ENCODE peak calls at places on chromosomes 12 and 14, in nine cellular contexts. C is amniotic stem cell; J is stimulated activated CD8-positive, alpha-beta memory T cell treated with anti-CD3 and anti-CD28 coated beads, Interleukin-15, amount 100 ng/mL, for 24 hours; W is keratinocyte; D is thyroid gland; G is iris pigment epithelial cell; F is gastrocnemius medialis; O is T-helper 9 cell; K is T47D. E is an unnamed sample.

GRCh38 chr12:80186727-80187217 is 87.4 kb downstream of the OTOGL start:
- DNase-seq in J (no peak), C (peak; percentile 98), K (peak; percentile 89), W (peak; percentile 9), O (peak; percentile 1), G (peak; percentile 93), F (peak; percentile 40), D (peak; percentile 44), E (peak; percentile 34)

GRCh38 chr12:112998997-112999767 is 20.9 kb downstream of the OAS2 start:
- DNase-seq in G (no peak), J (no peak), K (no peak), W (no peak), C (no peak), F (no peak), D (no peak), O (no peak), E (no peak)

GRCh38 chr14:99982449-99983250 is 82.6 kb upstream of the EVL start:
- DNase-seq in J (no peak), O (peak; percentile 49), F (peak; percentile 32), W (peak; percentile 28), D (peak; percentile 36), K (peak; percentile 81), C (no peak), G (peak; percentile 69), E (peak; percentile 62)

GRCh38 chr14:100873083-100873482 is 30.4 kb downstream of the RTL1 start:
- DNase-seq in D (no peak), C (no peak), O (no peak), F (no peak), W (no peak), K (no peak), J (no peak), G (no peak), E (no peak)

GRCh38 chr12:106192659-106193403 is 54.1 kb upstream of the NUAK1 start:
- DNase-seq in F (no peak), W (no peak), G (no peak), O (no peak), K (peak; percentile 15), J (no peak), C (no peak), D (no peak), E (no peak)

GRCh38 chr12:32877670-32878459 is 18.7 kb downstream of the PKP2 start:
- DNase-seq in K (no peak), F (peak; percentile 79), D (peak; percentile 33), W (no peak), C (no peak), G (peak; percentile 74), J (no peak), O (no peak), E (no peak)

GRCh38 chr12:31507966-31508365 is 83.0 kb downstream of the DENND5B start:
- DNase-seq in G (peak; percentile 62), F (no peak), W (no peak), J (no peak), C (no peak), K (no peak), O (no peak), D (no peak), E (no peak)

GRCh38 chr14:58488550-58488949 is 61.0 kb downstream of the KIAA0586 start:
- DNase-seq in G (peak; percentile 65), D (no peak), F (no peak), O (no peak), C (peak; percentile 12), J (no peak), W (no peak), K (no peak), E (no peak)

GRCh38 chr12:28235985-28236384 is 45.7 kb downstream of the CCDC91 start:
- DNase-seq in D (no peak), G (no peak), F (no peak), C (no peak), J (no peak), K (no peak), W (no peak), O (no peak), E (no peak)

GRCh38 chr12:32981139-32981538 is 84.6 kb upstream of the PKP2 start:
- DNase-seq in J (no peak), O (no peak), F (no peak), G (no peak), W (no peak), K (no peak), D (no peak), C (no peak), E (no peak)

GRCh38 chr12:122111070-122111750 is 32.7 kb downstream of the MLXIP start:
- DNase-seq in O (no peak), C (no peak), F (peak; percentile 13), G (no peak), K (peak; percentile 79), W (peak; percentile 84), D (no peak), J (no peak), E (no peak)

GRCh38 chr14:33120341-33120740 is 181.7 kb downstream of the NPAS3 start:
- DNase-seq in C (no peak), W (peak; percentile 26), J (no peak), D (no peak), F (no peak), G (peak; percentile 81), K (no peak), O (no peak), E (no peak)

GRCh38 chr14:104297313-104297704 is 158.9 kb downstream of the KIF26A start:
- DNase-seq in C (no peak), J (no peak), W (no peak), O (no peak), G (no peak), F (no peak), K (no peak), D (no peak), E (no peak)

GRCh38 chr12:109517619-109518018 is 40.2 kb downstream of the UBE3B start:
- DNase-seq in F (no peak), K (no peak), J (no peak), O (no peak), D (no peak), C (no peak), G (no peak), W (no peak), E (no peak)

GRCh38 chr12:108338915-108339657 is at the start of gene CMKLR1:
- DNase-seq in O (no peak), G (no peak), J (no peak), F (peak; percentile 31), K (no peak), C (no peak), D (peak; percentile 14), W (no peak), E (no peak)

GRCh38 chr14:64503434-64504309 is at the start of gene ZBTB25:
- DNase-seq in G (peak; percentile 97), J (peak; percentile 85), D (peak; percentile 92), F (peak; percentile 93), O (peak; percentile 98), W (peak; percentile 63), C (peak; percentile 87), K (peak; percentile 97), E (peak; percentile 77)

GRCh38 chr12:103632554-103633216 is 45.6 kb downstream of the STAB2 start:
- DNase-seq in O (peak; percentile 1), W (peak; percentile 36), F (no peak), D (peak; percentile 42), C (no peak), G (peak; percentile 56), J (peak; percentile 5), K (peak; percentile 88), E (peak; percentile 82)

GRCh38 chr12:131745706-131746105 is 34.8 kb downstream of the SFSWAP start:
- DNase-seq in K (no peak), J (no peak), G (no peak), O (no peak), C (no peak), W (no peak), F (no peak), D (no peak), E (no peak)

GRCh38 chr14:36496346-36496745 is 23.7 kb downstream of the NKX2-1 start:
- DNase-seq in K (no peak), C (no peak), G (no peak), W (no peak), F (no peak), O (no peak), J (no peak), D (no peak), E (no peak)

GRCh38 chr12:63911336-63911735 is 66.8 kb downstream of the SRGAP1 start:
- DNase-seq in W (no peak), O (no peak), F (no peak), D (no peak), K (no peak), C (no peak), G (peak; percentile 23), J (no peak), E (no peak)

GRCh38 chr14:103163199-103163598 is 39.9 kb downstream of the TNFAIP2 start:
- DNase-seq in F (no peak), W (no peak), D (no peak), G (no peak), C (no peak), J (no peak), K (no peak), O (no peak), E (no peak)

GRCh38 chr12:57005980-57006808 is at the start of gene ZBTB39:
- DNase-seq in J (peak; percentile 47), W (no peak), O (peak; percentile 63), C (peak; percentile 43), F (peak; percentile 35), G (peak; percentile 54), K (peak; percentile 75), D (peak; percentile 59), E (peak; percentile 89)

GRCh38 chr12:67981236-67982164 is 7.7 kb upstream of the IFNG-AS1 start:
- DNase-seq in D (no peak), O (no peak), K (no peak), J (no peak), F (no peak), G (peak; percentile 93), W (peak; percentile 35), C (peak; percentile 30), E (no peak)

GRCh38 chr12:124073636-124074035 is 100.6 kb downstream of the ZNF664 start:
- DNase-seq in K (no peak), O (no peak), J (no peak), W (no peak), D (no peak), F (no peak), G (no peak), C (no peak), E (no peak)

GRCh38 chr12:49046129-49046895 is 14.3 kb downstream of the KMT2D start:
- DNase-seq in D (no peak), C (no peak), F (no peak), W (no peak), K (no peak), O (no peak), G (no peak), J (no peak), E (no peak)

GRCh38 chr12:32891956-32892355 is 4.6 kb downstream of the PKP2 start:
- DNase-seq in J (no peak), D (no peak), C (no peak), O (no peak), F (no peak), G (peak; percentile 74), K (no peak), W (no peak), E (no peak)

GRCh38 chr14:91368681-91369416 is 48.8 kb downstream of the CCDC88C start:
- DNase-seq in W (no peak), O (no peak), K (no peak), D (no peak), C (no peak), J (no peak), F (no peak), G (no peak), E (no peak)

GRCh38 chr14:57837267-57837666 is 28.6 kb downstream of the SLC35F4 start:
- DNase-seq in W (no peak), D (no peak), F (no peak), K (no peak), G (no peak), C (no peak), J (no peak), O (no peak), E (no peak)

GRCh38 chr12:112005419-112006395 is 7.3 kb downstream of the TMEM116 start:
- DNase-seq in W (no peak), F (no peak), J (no peak), O (no peak), G (peak; percentile 34), C (no peak), D (peak; percentile 82), K (peak; percentile 88), E (peak; percentile 47)

GRCh38 chr12:116890330-116890729 is 9.1 kb upstream of the HRK start:
- DNase-seq in K (no peak), G (no peak), J (no peak), D (no peak), O (no peak), W (no peak), F (no peak), C (no peak), E (no peak)

GRCh38 chr12:91990525-91990924 is 155.1 kb downstream of the BTG1 start:
- DNase-seq in C (no peak), K (no peak), G (peak; percentile 32), O (no peak), D (no peak), F (no peak), J (no peak), W (no peak), E (no peak)